ENCODE peak calls at places on chromosome 11, in eight cellular contexts. C is spleen, V is uterus, U is heart left ventricle, T is HCT116, Q is transverse colon, A is H1, F is IMR-90. D is an unnamed sample. For H3K36me3, the result is how much of the 10 kb centered on the place peaks cover.

GRCh38 chr11:7021318-7021717 is 1.0 kb downstream of the NLRP14 start:
- DNase-seq in C (no peak), V (no peak), U (no peak), T (no peak), Q (no peak), A (no peak), F (no peak), D (no peak)

GRCh38 chr11:8267280-8267679 is 3.6 kb upstream of the LMO1 start:
- DNase-seq in C (peak), V (peak), U (no peak), T (no peak), Q (no peak), A (no peak), F (no peak), D (peak)

GRCh38 chr11:109077340-109077927 is 344.6 kb upstream of the C11orf87 start:
- DNase-seq in C (no peak), V (no peak), U (no peak), T (no peak), Q (no peak), A (no peak), F (no peak), D (no peak)

GRCh38 chr11:26936109-26936508 is 57.8 kb upstream of the FIBIN start:
- DNase-seq in C (no peak), V (no peak), U (no peak), T (no peak), Q (no peak), A (no peak), F (no peak), D (no peak)

GRCh38 chr11:65187971-65188461 is 6.3 kb downstream of the CAPN1 start:
- DNase-seq in C (peak), V (no peak), U (no peak), T (no peak), Q (no peak), A (no peak), F (no peak), D (no peak)

GRCh38 chr11:133819114-133819513 is 26.2 kb downstream of the SPATA19 start:
- DNase-seq in C (no peak), V (no peak), U (no peak), T (no peak), Q (no peak), A (no peak), F (no peak), D (no peak)

GRCh38 chr11:104256525-104256924 is 92.6 kb upstream of the PDGFD start:
- DNase-seq in C (no peak), V (no peak), U (no peak), T (no peak), Q (no peak), A (no peak), F (peak), D (no peak)

GRCh38 chr11:105935791-105936190 is 86.2 kb downstream of the MSANTD4 start:
- DNase-seq in C (no peak), V (no peak), U (no peak), T (peak), Q (no peak), A (no peak), F (peak), D (no peak)

GRCh38 chr11:119619665-119620064 is 109.3 kb downstream of the NECTIN1 start:
- DNase-seq in C (no peak), V (no peak), U (no peak), T (no peak), Q (no peak), A (no peak), F (no peak), D (no peak)

GRCh38 chr11:86214710-86215109 is 29.8 kb upstream of the EED start:
- DNase-seq in C (no peak), V (no peak), U (no peak), T (no peak), Q (no peak), A (no peak), F (no peak), D (no peak)

GRCh38 chr11:43895601-43896000 is 15.0 kb downstream of the ALKBH3 start:
- DNase-seq in C (no peak), V (no peak), U (no peak), T (no peak), Q (no peak), A (no peak), F (no peak), D (no peak)

GRCh38 chr11:33970984-33971466 is 79.1 kb upstream of the LMO2 start:
- DNase-seq in C (no peak), V (peak), U (no peak), T (peak), Q (peak), A (no peak), F (peak), D (peak)

GRCh38 chr11:119712459-119713360 is 16.3 kb downstream of the NECTIN1 start:
- DNase-seq in C (peak), V (no peak), U (peak), T (no peak), Q (no peak), A (no peak), F (no peak), D (peak)

GRCh38 chr11:100984668-100985067 is 144.9 kb downstream of the PGR start:
- DNase-seq in C (no peak), V (no peak), U (no peak), T (no peak), Q (no peak), A (no peak), F (no peak), D (no peak)

GRCh38 chr11:10623797-10624761 is 55.6 kb upstream of the LYVE1 start:
- DNase-seq in C (peak), V (no peak), U (no peak), T (peak), Q (peak), A (peak), F (peak), D (no peak)

GRCh38 chr11:16028406-16028805 is 327.9 kb downstream of the SOX6 start:
- DNase-seq in C (no peak), V (no peak), U (no peak), T (no peak), Q (no peak), A (no peak), F (peak), D (no peak)

GRCh38 chr11:76629853-76630599 is 40.5 kb downstream of the LRRC32 start:
- DNase-seq in C (peak), V (peak), U (peak), T (no peak), Q (peak), A (no peak), F (peak), D (peak)

GRCh38 chr11:70061734-70062133 is 16.4 kb upstream of the ANO1 start:
- DNase-seq in C (no peak), V (no peak), U (no peak), T (no peak), Q (no peak), A (no peak), F (no peak), D (no peak)

GRCh38 chr11:63639195-63639832 is 25.1 kb upstream of the PLAAT3 start:
- DNase-seq in C (no peak), V (no peak), U (no peak), T (no peak), Q (no peak), A (no peak), F (peak), D (no peak)

GRCh38 chr11:87251560-87251959 is 213.8 kb downstream of the TMEM135 start:
- DNase-seq in C (no peak), V (no peak), U (no peak), T (no peak), Q (no peak), A (no peak), F (peak), D (no peak)

GRCh38 chr11:62983536-62984199 is 1.1 kb downstream of the SLC22A6 start:
- DNase-seq in C (no peak), V (no peak), U (no peak), T (no peak), Q (no peak), A (no peak), F (no peak), D (no peak)

GRCh38 chr11:134562941-134563471 is 151.0 kb upstream of the B3GAT1 start:
- DNase-seq in C (peak), V (no peak), U (no peak), T (no peak), Q (no peak), A (no peak), F (no peak), D (peak)

GRCh38 chr11:20118209-20118608 is 42.1 kb downstream of the DBX1 start:
- DNase-seq in C (no peak), V (no peak), U (no peak), T (no peak), Q (no peak), A (no peak), F (no peak), D (no peak)

DNA sequence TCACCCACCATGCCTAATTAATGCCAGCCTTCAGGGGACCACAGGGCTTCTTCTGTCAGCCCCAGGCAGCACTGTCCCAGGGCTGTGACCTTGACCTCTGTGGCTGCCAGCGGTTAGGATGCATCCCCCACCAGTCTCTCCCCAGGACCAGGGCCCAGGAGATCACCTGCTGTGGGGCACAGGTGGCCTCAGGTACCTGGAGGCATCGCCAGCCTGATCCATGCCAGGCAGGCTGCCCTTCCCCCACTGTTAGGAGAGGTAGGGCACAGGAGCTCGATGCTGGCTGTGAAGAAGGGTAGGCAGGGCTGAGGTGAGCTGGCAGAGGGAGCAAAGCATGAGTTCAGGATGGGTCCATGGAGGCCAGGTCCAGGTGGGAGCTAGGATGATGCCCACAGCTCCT is 16.7 kb upstream of the MDK start:
- DNase-seq in C (no peak), V (no peak), U (no peak), T (no peak), Q (no peak), A (no peak), F (no peak), D (no peak)
- TF ChIP-seq POLR2A in C (no peak), V (no peak), U (no peak), T (no peak), Q (no peak), A (no peak), F (no peak), D (no peak)

GRCh38 chr11:114191893-114192292 is 104.3 kb upstream of the NNMT start:
- DNase-seq in C (no peak), V (no peak), U (no peak), T (no peak), Q (no peak), A (no peak), F (no peak), D (no peak)

GRCh38 chr11:114187173-114187572 is 109.0 kb upstream of the NNMT start:
- DNase-seq in C (no peak), V (no peak), U (no peak), T (no peak), Q (no peak), A (no peak), F (no peak), D (no peak)

GRCh38 chr11:114185436-114185835 is 110.8 kb upstream of the NNMT start:
- DNase-seq in C (no peak), V (no peak), U (no peak), T (no peak), Q (no peak), A (no peak), F (no peak), D (no peak)

GRCh38 chr11:114190630-114191029 is 105.6 kb upstream of the NNMT start:
- DNase-seq in C (no peak), V (no peak), U (no peak), T (no peak), Q (no peak), A (no peak), F (no peak), D (no peak)

GRCh38 chr11:114188851-114189570 is 107.2 kb upstream of the NNMT start:
- DNase-seq in C (no peak), V (no peak), U (no peak), T (no peak), Q (no peak), A (no peak), F (no peak), D (no peak)
- H3K36me3 ChIP-seq in C (under half), V (under half), U (under half), T (under half), Q (under half), A (under half), F (under half), D (under half)

GRCh38 chr11:57321388-57321995 is 3.3 kb downstream of the TNKS1BP1 start:
- DNase-seq in C (no peak), V (no peak), U (peak), T (no peak), Q (no peak), A (no peak), F (no peak), D (no peak)

GRCh38 chr11:57320719-57321387 is 3.9 kb downstream of the TNKS1BP1 start:
- DNase-seq in C (no peak), V (no peak), U (peak), T (no peak), Q (peak), A (no peak), F (no peak), D (no peak)

GRCh38 chr11:57322881-57323467 is 1.8 kb downstream of the TNKS1BP1 start:
- DNase-seq in C (no peak), V (no peak), U (no peak), T (no peak), Q (no peak), A (no peak), F (no peak), D (no peak)

GRCh38 chr11:57323503-57324153 is 1.1 kb downstream of the TNKS1BP1 start:
- DNase-seq in C (no peak), V (no peak), U (no peak), T (no peak), Q (no peak), A (no peak), F (peak), D (no peak)

DNA sequence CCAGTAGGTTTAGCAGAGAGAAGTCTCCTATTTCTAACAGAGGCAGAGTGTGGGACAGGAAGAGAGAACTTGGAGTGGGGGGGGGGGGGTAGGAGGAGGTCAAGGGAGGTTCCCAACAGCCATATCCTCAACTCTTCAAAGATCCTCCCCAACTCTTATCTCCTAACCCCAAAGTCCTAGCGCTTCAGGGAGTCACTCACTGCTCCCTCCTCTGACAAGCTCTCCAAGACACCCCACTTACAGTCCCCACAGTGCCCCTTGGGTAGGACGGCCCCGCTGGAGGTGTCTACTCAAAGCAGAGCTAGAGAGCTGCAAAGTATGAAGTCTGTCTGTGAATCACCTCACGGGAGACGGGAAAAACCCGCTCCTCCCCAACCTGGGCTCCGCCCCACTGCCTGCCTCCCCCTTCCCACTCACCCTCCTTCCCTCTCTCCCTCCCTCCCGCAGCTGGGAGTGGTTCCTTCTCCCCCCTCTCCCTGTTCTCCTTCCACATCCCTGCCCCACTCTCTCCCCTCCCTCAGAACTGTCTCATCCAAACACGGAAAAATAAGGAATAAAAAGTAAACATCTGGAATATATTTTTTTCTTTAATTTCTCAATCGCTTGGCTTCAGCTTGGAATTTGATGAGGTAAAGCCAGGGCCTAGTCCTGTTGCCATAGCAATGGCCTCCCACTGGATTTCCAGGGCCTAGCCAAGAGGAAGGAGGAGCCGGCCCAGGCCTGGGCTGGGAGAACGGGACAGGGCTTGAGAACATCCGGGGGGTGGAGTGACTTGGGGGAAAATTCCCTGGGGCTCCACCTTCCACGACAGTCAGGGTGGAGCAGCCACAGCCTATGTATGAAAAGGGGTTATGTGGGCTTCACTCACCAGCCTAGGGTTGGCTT is 2.5 kb downstream of the TNKS1BP1 start:
- DNase-seq in C (no peak), V (peak), U (peak), T (peak), Q (peak), A (no peak), F (peak), D (peak)
- TF ChIP-seq POLR2A in C (no peak), V (peak), U (no peak), T (no peak), Q (peak), A (no peak), F (peak), D (peak)

DNA sequence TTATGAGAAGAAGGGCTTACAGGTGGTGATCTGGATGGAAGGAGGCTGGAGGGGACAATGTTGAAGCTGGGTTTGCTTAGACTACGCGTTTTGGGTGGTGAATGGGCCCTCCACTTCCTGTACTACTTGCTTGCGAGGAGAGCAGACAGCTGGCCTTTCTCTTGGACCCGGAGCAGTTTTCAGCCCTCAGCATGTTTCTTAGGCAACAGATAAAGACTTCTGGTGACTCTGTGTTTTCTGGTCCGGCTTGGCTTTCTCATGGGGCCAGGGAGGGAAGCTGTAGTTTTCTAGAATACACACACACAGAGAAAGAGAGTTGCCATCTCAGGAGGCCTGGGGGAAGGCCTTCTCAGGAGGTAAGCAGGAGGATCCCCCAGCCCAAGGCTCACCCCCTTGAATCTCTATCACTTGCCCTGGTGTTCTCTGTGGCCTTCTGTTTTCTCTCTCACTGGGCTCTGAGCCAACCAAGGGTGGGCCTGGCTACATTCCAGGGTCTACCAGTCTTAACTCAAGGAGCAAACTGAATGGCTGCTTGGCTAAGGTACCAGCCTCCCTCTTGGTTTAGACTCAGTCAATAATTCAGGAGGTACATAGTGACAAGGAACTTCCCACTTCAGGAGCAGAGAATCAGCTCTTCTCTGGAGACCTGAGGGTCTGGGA is 2.4 kb downstream of the CCS start:
- DNase-seq in C (no peak), V (no peak), U (no peak), T (no peak), Q (peak), A (no peak), F (peak), D (peak)
- H3K36me3 ChIP-seq in C (under half), V (under half), U (under half), T (under half), Q (under half), A (under half), F (under half), D (under half)

DNA sequence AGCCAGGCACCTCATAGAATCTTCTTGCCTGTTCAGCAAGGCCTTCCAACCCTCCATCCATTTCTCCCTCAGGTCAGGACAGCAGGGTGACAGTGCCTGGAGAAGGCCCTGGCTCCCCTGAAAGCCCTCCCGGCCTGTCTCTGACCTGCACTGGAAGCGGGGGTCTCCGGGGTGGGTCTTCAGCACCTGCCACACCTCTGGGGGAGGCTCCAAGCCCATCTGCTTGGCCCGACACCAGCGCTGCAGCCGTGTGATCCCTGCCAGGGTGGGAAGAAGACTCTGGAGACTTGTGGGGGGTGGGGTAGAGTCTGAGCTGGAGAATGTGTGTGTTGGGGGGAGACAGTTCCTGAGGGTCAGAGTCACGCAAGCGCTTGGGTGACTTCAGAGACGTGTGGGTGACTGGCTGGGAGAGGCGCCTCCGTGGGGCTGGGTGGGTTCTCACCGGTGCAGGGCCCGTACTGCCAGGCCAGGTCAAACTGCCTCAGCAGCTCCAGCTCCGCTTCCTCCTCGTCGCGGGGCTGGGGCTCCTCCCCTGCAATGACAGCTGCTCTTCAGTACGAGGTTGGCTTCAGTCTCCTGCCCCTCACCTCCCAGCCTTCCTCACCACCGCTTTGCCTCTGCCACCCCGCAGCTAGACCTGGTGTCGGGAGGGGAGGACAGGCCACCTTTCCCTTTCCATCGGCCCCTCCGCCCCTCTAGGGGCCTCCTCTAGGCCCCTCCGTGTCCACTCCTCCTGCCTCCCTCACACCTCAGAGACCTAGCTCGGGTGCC is 615 bp downstream of the POLD4 start:
- DNase-seq in C (peak), V (peak), U (peak), T (no peak), Q (peak), A (no peak), F (no peak), D (no peak)
- TF ChIP-seq POLR2A in C (no peak), V (no peak), U (no peak), T (no peak), Q (no peak), A (no peak), F (peak), D (no peak)

GRCh38 chr11:61881397-61881796 is 9.9 kb downstream of the FADS3 start:
- DNase-seq in C (no peak), V (no peak), U (no peak), T (no peak), Q (no peak), A (no peak), F (no peak), D (no peak)
- H3K36me3 ChIP-seq in C (under half), V (under half), U (under half), T (under half), Q (under half), A (under half), F (under half), D (under half)

GRCh38 chr11:47216141-47216798 is 1.5 kb downstream of the DDB2 start:
- DNase-seq in C (no peak), V (peak), U (no peak), T (peak), Q (peak), A (no peak), F (peak), D (no peak)
- TF ChIP-seq POLR2A in C (no peak), V (no peak), U (no peak), T (no peak), Q (no peak), A (no peak), F (no peak), D (no peak)

GRCh38 chr11:36295926-36296325 is at the start of gene PRR5L:
- DNase-seq in C (no peak), V (no peak), U (no peak), T (no peak), Q (no peak), A (no peak), F (no peak), D (no peak)
- H3K36me3 ChIP-seq in C (under half), V (under half), U (under half), T (under half), Q (under half), A (under half), F (under half), D (under half)